ENCODE peak calls at places on chromosome 14, in ten cellular contexts. A is GM10248, E is HFF-Myc, L is HCT116, I is fibroblast of mammary gland, Y is psoas muscle, W is astrocyte of the cerebellum, F is WERI-Rb-1, K is coronary artery, U is AG04449. C is an unnamed sample.

GRCh38 chr14:23831591-23831990 is 122.0 kb upstream of the DHRS4 start:
- DNase-seq in A (no peak), E (no peak), L (no peak), I (no peak), Y (no peak), W (no peak), F (no peak), K (no peak), U (no peak), C (no peak)

GRCh38 chr14:50139192-50139591 is 22.8 kb upstream of the VCPKMT start:
- DNase-seq in A (no peak), E (no peak), L (no peak), I (peak), Y (no peak), W (peak), F (no peak), K (no peak), U (no peak), C (no peak)

GRCh38 chr14:103522028-103522581 is 525 bp downstream of the CKB start:
- DNase-seq in A (no peak), E (no peak), L (no peak), I (no peak), Y (peak), W (no peak), F (no peak), K (peak), U (no peak), C (peak)

GRCh38 chr14:28656704-28657255 is 109.8 kb upstream of the FOXG1 start:
- DNase-seq in A (no peak), E (no peak), L (no peak), I (peak), Y (no peak), W (no peak), F (no peak), K (no peak), U (no peak), C (no peak)

GRCh38 chr14:72291908-72292688 is 359.9 kb downstream of the RGS6 start:
- DNase-seq in A (peak), E (peak), L (peak), I (peak), Y (no peak), W (peak), F (peak), K (no peak), U (peak), C (no peak)

GRCh38 chr14:94542111-94542810 is 19.0 kb upstream of the SERPINA4 start:
- DNase-seq in A (no peak), E (peak), L (no peak), I (peak), Y (no peak), W (no peak), F (no peak), K (no peak), U (peak), C (no peak)

GRCh38 chr14:54902521-54903420 is at the start of gene GCH1:
- DNase-seq in A (peak), E (no peak), L (peak), I (no peak), Y (peak), W (no peak), F (peak), K (peak), U (no peak), C (peak)

GRCh38 chr14:68050177-68050576 is 230.6 kb downstream of the RAD51B start:
- DNase-seq in A (no peak), E (no peak), L (no peak), I (no peak), Y (no peak), W (no peak), F (no peak), K (no peak), U (no peak), C (no peak)

GRCh38 chr14:89294060-89294459 is 123.0 kb downstream of the FOXN3 start:
- DNase-seq in A (no peak), E (no peak), L (no peak), I (no peak), Y (no peak), W (no peak), F (no peak), K (no peak), U (no peak), C (no peak)

GRCh38 chr14:35268946-35269345 is 23.2 kb upstream of the PSMA6 start:
- DNase-seq in A (no peak), E (no peak), L (no peak), I (no peak), Y (no peak), W (no peak), F (no peak), K (no peak), U (no peak), C (no peak)

GRCh38 chr14:67996235-67996634 is 176.7 kb downstream of the RAD51B start:
- DNase-seq in A (no peak), E (no peak), L (no peak), I (no peak), Y (no peak), W (no peak), F (no peak), K (no peak), U (no peak), C (no peak)

GRCh38 chr14:42687421-42687820 is 1080.7 kb downstream of the LRFN5 start:
- DNase-seq in A (no peak), E (no peak), L (no peak), I (no peak), Y (no peak), W (no peak), F (no peak), K (no peak), U (no peak), C (no peak)

GRCh38 chr14:59711083-59711482 is 134.5 kb upstream of the CCDC175 start:
- DNase-seq in A (no peak), E (no peak), L (no peak), I (no peak), Y (no peak), W (no peak), F (no peak), K (no peak), U (no peak), C (no peak)

GRCh38 chr14:59705866-59706265 is 129.3 kb upstream of the CCDC175 start:
- DNase-seq in A (no peak), E (no peak), L (no peak), I (no peak), Y (no peak), W (no peak), F (no peak), K (no peak), U (no peak), C (no peak)

GRCh38 chr14:59704054-59704453 is 127.4 kb upstream of the CCDC175 start:
- DNase-seq in A (no peak), E (no peak), L (no peak), I (no peak), Y (peak), W (no peak), F (no peak), K (no peak), U (no peak), C (no peak)

GRCh38 chr14:59705245-59705644 is 128.6 kb upstream of the CCDC175 start:
- DNase-seq in A (no peak), E (no peak), L (no peak), I (no peak), Y (no peak), W (no peak), F (no peak), K (no peak), U (no peak), C (no peak)

DNA sequence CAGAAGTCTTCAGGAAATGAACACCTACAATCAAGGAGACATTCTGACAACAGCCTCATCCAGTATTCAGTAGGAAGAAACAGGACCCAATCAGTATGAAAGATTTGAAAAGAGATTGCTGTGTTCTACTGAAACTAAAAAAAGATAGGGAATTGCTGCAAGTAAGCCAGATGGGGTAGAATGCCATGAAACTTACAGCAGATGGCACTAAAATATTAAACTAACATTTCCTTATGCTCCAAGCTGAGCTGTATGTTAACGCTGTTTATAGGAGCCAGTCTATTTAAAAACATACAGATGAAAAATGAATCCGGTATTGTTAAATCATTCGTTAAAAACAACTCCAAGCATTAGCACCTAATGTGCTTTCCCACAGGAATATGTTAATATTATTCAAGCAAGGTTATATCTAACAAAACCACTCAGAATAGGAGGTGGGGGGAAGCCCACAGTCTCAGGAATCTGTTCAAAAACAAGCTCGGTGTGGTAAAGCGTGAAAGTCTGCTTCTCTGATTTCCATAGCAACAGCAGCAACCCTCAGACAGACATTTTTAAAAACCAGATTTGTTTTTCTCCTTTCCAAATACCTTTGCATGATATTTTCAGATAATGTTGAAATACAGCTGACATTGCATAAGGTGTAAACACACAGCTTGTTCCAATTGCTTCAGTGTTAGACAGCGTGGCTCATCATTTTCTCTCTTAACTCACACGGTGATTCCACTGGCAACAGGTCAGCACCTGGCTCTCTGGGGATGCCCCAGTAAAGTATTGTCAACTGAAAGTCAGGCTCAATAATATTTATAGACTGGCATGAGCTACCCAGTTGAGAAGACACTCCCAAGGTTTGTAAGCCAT is 131.4 kb upstream of the CCDC175 start:
- DNase-seq in A (no peak), E (no peak), L (no peak), I (peak), Y (no peak), W (no peak), F (no peak), K (no peak), U (no peak), C (no peak)
- TF ChIP-seq CTCF in A (no peak), E (no peak), L (no peak), I (no peak), Y (no peak), W (peak), F (peak), K (no peak), U (no peak), C (no peak)

GRCh38 chr14:100416921-100417451 is 93.8 kb downstream of the SLC25A47 start:
- DNase-seq in A (no peak), E (no peak), L (no peak), I (peak), Y (no peak), W (no peak), F (no peak), K (no peak), U (peak), C (no peak)

GRCh38 chr14:100417466-100417865 is 94.3 kb downstream of the SLC25A47 start:
- DNase-seq in A (no peak), E (peak), L (peak), I (peak), Y (peak), W (peak), F (peak), K (no peak), U (peak), C (peak)

GRCh38 chr14:100421756-100422470 is 98.8 kb downstream of the SLC25A47 start:
- DNase-seq in A (no peak), E (no peak), L (no peak), I (no peak), Y (no peak), W (no peak), F (no peak), K (no peak), U (no peak), C (peak)

GRCh38 chr14:100422556-100423420 is 99.6 kb downstream of the SLC25A47 start:
- DNase-seq in A (no peak), E (no peak), L (no peak), I (peak), Y (no peak), W (peak), F (no peak), K (no peak), U (no peak), C (no peak)

GRCh38 chr14:100419856-100420255 is 96.7 kb downstream of the SLC25A47 start:
- DNase-seq in A (no peak), E (no peak), L (no peak), I (no peak), Y (no peak), W (no peak), F (peak), K (no peak), U (no peak), C (peak)
- TF ChIP-seq CTCF in A (no peak), E (peak), L (peak), I (no peak), Y (no peak), W (peak), F (peak), K (no peak), U (no peak), C (peak)

DNA sequence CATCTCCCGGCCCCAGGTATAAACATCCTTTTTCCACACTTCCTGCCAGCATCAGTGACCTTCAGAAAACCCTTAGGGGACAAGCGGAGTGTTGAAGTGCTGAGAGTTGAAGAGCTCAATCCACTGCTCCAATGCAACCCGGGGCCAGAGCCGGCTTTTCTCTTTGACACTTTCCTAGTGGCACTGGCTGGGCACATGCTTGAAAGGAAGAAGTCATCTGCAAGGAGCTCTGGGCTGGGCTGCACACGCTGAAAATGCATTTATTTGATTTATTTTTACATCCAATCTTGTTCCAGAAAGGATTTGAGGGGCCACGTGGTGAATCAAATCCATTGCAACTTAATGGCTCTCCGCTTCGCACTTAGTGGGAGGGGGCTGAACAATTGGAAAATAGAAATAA is 229.0 kb upstream of the DIO3 start:
- DNase-seq in A (no peak), E (no peak), L (no peak), I (no peak), Y (no peak), W (no peak), F (no peak), K (no peak), U (no peak), C (no peak)
- TF ChIP-seq CTCF in A (no peak), E (no peak), L (no peak), I (no peak), Y (no peak), W (no peak), F (no peak), K (no peak), U (no peak), C (no peak)

GRCh38 chr14:76091036-76091435 is 60.7 kb upstream of the GPATCH2L start:
- DNase-seq in A (peak), E (peak), L (no peak), I (peak), Y (peak), W (no peak), F (peak), K (no peak), U (no peak), C (no peak)
- TF ChIP-seq CTCF in A (peak), E (peak), L (no peak), I (peak), Y (peak), W (no peak), F (peak), K (no peak), U (no peak), C (no peak)

GRCh38 chr14:105481886-105482454 is 4.7 kb upstream of the CRIP1 start:
- DNase-seq in A (peak), E (peak), L (peak), I (peak), Y (peak), W (peak), F (no peak), K (peak), U (peak), C (peak)
- TF ChIP-seq CTCF in A (no peak), E (no peak), L (no peak), I (no peak), Y (no peak), W (peak), F (no peak), K (no peak), U (peak), C (peak)

GRCh38 chr14:30874120-30874998 is at the start of gene COCH:
- DNase-seq in A (peak), E (no peak), L (peak), I (no peak), Y (peak), W (no peak), F (peak), K (no peak), U (no peak), C (peak)
- TF ChIP-seq CTCF in A (peak), E (no peak), L (peak), I (no peak), Y (peak), W (peak), F (no peak), K (no peak), U (peak), C (peak)

GRCh38 chr14:62118461-62118860 is 356.2 kb downstream of the SNAPC1 start:
- DNase-seq in A (no peak), E (no peak), L (no peak), I (no peak), Y (no peak), W (no peak), F (no peak), K (no peak), U (no peak), C (no peak)

GRCh38 chr14:62118871-62119270 is 356.7 kb downstream of the SNAPC1 start:
- DNase-seq in A (no peak), E (no peak), L (no peak), I (no peak), Y (no peak), W (no peak), F (no peak), K (no peak), U (no peak), C (no peak)

GRCh38 chr14:62117718-62118164 is 355.5 kb downstream of the SNAPC1 start:
- DNase-seq in A (no peak), E (no peak), L (no peak), I (no peak), Y (no peak), W (no peak), F (no peak), K (no peak), U (no peak), C (no peak)

GRCh38 chr14:62117010-62117717 is 354.9 kb downstream of the SNAPC1 start:
- DNase-seq in A (peak), E (peak), L (no peak), I (peak), Y (peak), W (peak), F (peak), K (no peak), U (no peak), C (peak)
- TF ChIP-seq CTCF in A (peak), E (peak), L (no peak), I (no peak), Y (peak), W (peak), F (peak), K (no peak), U (peak), C (peak)

GRCh38 chr14:20143911-20144310 is 5.3 kb downstream of the OR4N5 start:
- DNase-seq in A (no peak), E (no peak), L (no peak), I (no peak), Y (no peak), W (no peak), F (peak), K (no peak), U (no peak), C (no peak)
- TF ChIP-seq CTCF in A (no peak), E (no peak), L (peak), I (no peak), Y (no peak), W (no peak), F (peak), K (no peak), U (no peak), C (no peak)

GRCh38 chr14:22047105-22047504 is 373.5 kb upstream of the OR4E1 start:
- DNase-seq in A (peak), E (no peak), L (no peak), I (no peak), Y (no peak), W (no peak), F (no peak), K (no peak), U (no peak), C (no peak)
- TF ChIP-seq CTCF in A (peak), E (no peak), L (peak), I (peak), Y (no peak), W (peak), F (peak), K (no peak), U (no peak), C (no peak)